ENCODE peak calls at places on chromosomes 6 and 20, in eight cellular contexts. C is fibroblast of the aortic adventitia, B is IMR-90, S is endothelial cell of umbilical vein, U is GM06990, Q is nephron progenitor cell, V is Calu3, Z is fibroblast of pulmonary artery. P is an unnamed sample.

GRCh38 chr20:23145281-23145700 is 59.2 kb upstream of the CD93 start:
- DNase-seq in C (peak), B (peak), S (peak), U (no peak), Q (no peak), V (no peak), Z (peak), P (no peak)

GRCh38 chr20:53676987-53677386 is 83.3 kb upstream of the ZNF217 start:
- DNase-seq in C (no peak), B (no peak), S (no peak), U (no peak), Q (no peak), V (no peak), Z (no peak), P (no peak)

GRCh38 chr20:9294081-9294480 is 220.3 kb upstream of the LAMP5 start:
- DNase-seq in C (no peak), B (peak), S (no peak), U (no peak), Q (no peak), V (no peak), Z (peak), P (no peak)

GRCh38 chr6:154917941-154918340 is 77.2 kb upstream of the TIAM2 start:
- DNase-seq in C (no peak), B (no peak), S (no peak), U (no peak), Q (no peak), V (no peak), Z (no peak), P (no peak)

GRCh38 chr6:87879144-87879861 is 168.3 kb upstream of the SPACA1 start:
- DNase-seq in C (peak), B (no peak), S (no peak), U (peak), Q (no peak), V (no peak), Z (no peak), P (no peak)

GRCh38 chr6:113591896-113592827 is 265.0 kb upstream of the MARCKS start:
- DNase-seq in C (peak), B (peak), S (peak), U (no peak), Q (no peak), V (no peak), Z (peak), P (no peak)

GRCh38 chr20:2742934-2743559 is 50.5 kb downstream of the EBF4 start:
- DNase-seq in C (peak), B (peak), S (peak), U (no peak), Q (peak), V (peak), Z (peak), P (peak)

GRCh38 chr6:121780325-121781313 is 345.2 kb downstream of the GJA1 start:
- DNase-seq in C (peak), B (peak), S (no peak), U (no peak), Q (peak), V (no peak), Z (peak), P (peak)

GRCh38 chr6:160950507-160950906 is 41.1 kb upstream of the MAP3K4 start:
- DNase-seq in C (peak), B (peak), S (no peak), U (no peak), Q (no peak), V (peak), Z (peak), P (no peak)

GRCh38 chr6:13384966-13385365 is 56.6 kb upstream of the TBC1D7 start:
- DNase-seq in C (no peak), B (no peak), S (no peak), U (no peak), Q (no peak), V (no peak), Z (no peak), P (peak)

GRCh38 chr6:36029464-36029863 is 1.9 kb downstream of the MAPK14 start:
- DNase-seq in C (peak), B (peak), S (peak), U (no peak), Q (no peak), V (no peak), Z (peak), P (no peak)

GRCh38 chr6:121932071-121933009 is 467.1 kb upstream of the HSF2 start:
- DNase-seq in C (peak), B (peak), S (peak), U (no peak), Q (peak), V (peak), Z (peak), P (no peak)

GRCh38 chr20:53903652-53903987 is 166.8 kb downstream of the BCAS1 start:
- DNase-seq in C (peak), B (no peak), S (no peak), U (no peak), Q (no peak), V (no peak), Z (no peak), P (no peak)

GRCh38 chr6:127092486-127092885 is 26.0 kb upstream of the RSPO3 start:
- DNase-seq in C (no peak), B (no peak), S (no peak), U (no peak), Q (no peak), V (no peak), Z (no peak), P (no peak)

GRCh38 chr20:50400705-50401045 is 109.5 kb upstream of the PTPN1 start:
- DNase-seq in C (no peak), B (no peak), S (no peak), U (no peak), Q (no peak), V (no peak), Z (no peak), P (no peak)

GRCh38 chr6:15061176-15061575 is 184.7 kb upstream of the JARID2 start:
- DNase-seq in C (no peak), B (no peak), S (no peak), U (no peak), Q (peak), V (no peak), Z (no peak), P (no peak)

GRCh38 chr6:15061908-15062307 is 184.0 kb upstream of the JARID2 start:
- DNase-seq in C (no peak), B (no peak), S (no peak), U (no peak), Q (no peak), V (no peak), Z (no peak), P (no peak)

GRCh38 chr6:15062311-15063252 is 183.3 kb upstream of the JARID2 start:
- DNase-seq in C (peak), B (peak), S (no peak), U (no peak), Q (no peak), V (no peak), Z (peak), P (no peak)

GRCh38 chr6:15063253-15063853 is 182.5 kb upstream of the JARID2 start:
- DNase-seq in C (no peak), B (peak), S (no peak), U (no peak), Q (no peak), V (no peak), Z (peak), P (no peak)

GRCh38 chr6:15058200-15059070 is 187.4 kb upstream of the JARID2 start:
- DNase-seq in C (no peak), B (no peak), S (no peak), U (no peak), Q (no peak), V (no peak), Z (no peak), P (peak)
- TF ChIP-seq CTCF in C (no peak), B (no peak), S (no peak), U (no peak), Q (peak), V (no peak), Z (no peak), P (no peak)

DNA sequence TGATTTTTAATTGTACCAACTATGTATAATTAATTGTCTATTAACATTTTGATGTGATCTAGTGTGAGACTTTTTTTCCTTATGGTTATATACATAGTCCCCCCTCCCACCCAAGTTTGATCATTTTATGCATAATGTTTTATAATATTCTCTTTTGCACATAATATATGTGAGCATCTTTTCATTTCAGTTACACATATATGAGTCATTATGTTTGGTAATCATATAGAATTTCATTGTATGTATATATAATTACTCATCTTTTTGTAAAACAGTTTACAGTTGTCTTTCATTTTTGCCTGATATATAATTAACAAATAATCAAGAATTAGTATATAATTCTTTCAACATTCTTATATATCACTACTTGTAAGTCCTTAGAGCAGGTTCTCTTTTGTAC is 15.0 kb downstream of the RWDD1 start:
- DNase-seq in C (no peak), B (no peak), S (no peak), U (no peak), Q (no peak), V (no peak), Z (no peak), P (no peak)
- TF ChIP-seq CTCF in C (no peak), B (no peak), S (no peak), U (no peak), Q (no peak), V (no peak), Z (no peak), P (no peak)

GRCh38 chr6:43977404-43978111 is 149.7 kb downstream of the MRPL14 start:
- DNase-seq in C (no peak), B (no peak), S (no peak), U (peak), Q (no peak), V (no peak), Z (no peak), P (no peak)
- TF ChIP-seq CTCF in C (no peak), B (peak), S (no peak), U (peak), Q (no peak), V (no peak), Z (no peak), P (no peak)

GRCh38 chr20:62008643-62009183 is 57.0 kb downstream of the TAF4 start:
- DNase-seq in C (no peak), B (no peak), S (no peak), U (no peak), Q (no peak), V (no peak), Z (no peak), P (no peak)
- TF ChIP-seq CTCF in C (no peak), B (no peak), S (no peak), U (no peak), Q (no peak), V (no peak), Z (no peak), P (no peak)

DNA sequence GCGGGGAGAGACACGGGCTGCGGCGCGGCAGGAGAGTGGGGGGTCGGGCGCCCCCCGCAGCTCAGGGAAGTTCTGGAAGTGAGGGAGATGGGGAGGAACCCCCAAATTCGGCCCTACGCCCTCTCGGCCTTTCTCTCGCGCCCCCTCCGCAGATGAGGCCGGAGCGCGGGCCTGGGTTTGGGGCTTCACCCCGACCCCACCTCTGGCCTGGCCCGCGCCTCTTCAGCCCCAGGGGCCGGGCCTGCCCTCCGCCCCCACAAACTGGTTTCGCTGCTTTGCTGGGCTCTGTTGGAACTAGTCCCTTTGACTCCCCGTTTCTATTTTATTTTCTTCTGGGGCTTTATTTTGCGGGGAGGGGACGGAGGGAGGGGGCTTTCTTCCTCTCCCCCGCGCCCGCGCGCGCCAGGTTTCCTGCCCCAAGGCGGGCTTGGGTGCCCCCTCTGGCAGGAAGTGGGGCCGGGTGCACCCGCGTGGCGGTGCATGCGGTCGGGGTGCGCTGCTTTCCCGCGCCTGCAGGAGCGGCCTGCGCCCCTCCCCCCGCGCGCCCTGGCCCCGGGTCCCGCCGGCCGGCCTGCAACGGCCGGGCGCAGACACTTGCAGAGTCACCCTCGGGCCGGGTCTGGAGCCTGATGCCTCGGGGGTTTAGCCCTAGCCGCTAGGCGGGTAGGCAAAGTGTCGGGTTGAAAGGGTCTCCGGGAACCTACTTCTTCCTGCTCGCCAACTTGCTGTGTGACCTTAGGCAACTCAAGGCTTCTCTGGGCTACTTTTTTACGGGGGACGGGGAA is 1.2 kb downstream of the HMGA1 start:
- DNase-seq in C (no peak), B (peak), S (no peak), U (peak), Q (peak), V (peak), Z (no peak), P (peak)
- TF ChIP-seq CTCF in C (peak), B (peak), S (peak), U (peak), Q (peak), V (peak), Z (no peak), P (peak)